ENCODE peak calls at places on chromosome 12, in seven cellular contexts. E is transverse colon, L is adrenal gland, Z is gastrocnemius medialis, O is spleen, N is A549, V is HCT116. B is an unnamed sample.

GRCh38 chr12:29534935-29535334 is 37.4 kb upstream of the OVCH1 start:
- DNase-seq in V (no peak), E (no peak), O (no peak), N (no peak), L (no peak), Z (no peak), B (no peak)

GRCh38 chr12:509494-509893 is 49.8 kb downstream of the B4GALNT3 start:
- DNase-seq in E (peak; percentile 30), Z (no peak), N (no peak), O (no peak), V (no peak), L (no peak), B (no peak)

GRCh38 chr12:132158677-132159554 is 14.7 kb downstream of the NOC4L start:
- DNase-seq in E (no peak), N (no peak), V (no peak), O (peak; percentile 41), Z (no peak), L (no peak), B (no peak)

GRCh38 chr12:119307747-119308146 is 26.8 kb upstream of the CCDC60 start:
- DNase-seq in V (no peak), L (no peak), O (no peak), E (no peak), N (no peak), Z (no peak), B (no peak)

GRCh38 chr12:70686299-70686698 is 49.1 kb upstream of the PTPRB start:
- DNase-seq in L (no peak), V (no peak), E (no peak), N (no peak), O (no peak), Z (no peak), B (no peak)

GRCh38 chr12:58395470-58395869 is 454.1 kb downstream of the ATP23 start:
- DNase-seq in O (no peak), V (peak; percentile 26), L (no peak), N (no peak), Z (no peak), E (no peak), B (no peak)

GRCh38 chr12:26126340-26127284 is 1.8 kb upstream of the BHLHE41 start:
- DNase-seq in O (peak; percentile 93), V (no peak), Z (peak; percentile 89), E (peak; percentile 87), L (peak; percentile 92), N (peak; percentile 80), B (peak; percentile 75)

GRCh38 chr12:54977155-54977554 is 7.4 kb downstream of the TESPA1 start:
- DNase-seq in Z (no peak), O (no peak), V (no peak), L (no peak), E (no peak), N (no peak), B (no peak)

GRCh38 chr12:12506541-12506940 is 56.1 kb downstream of the DUSP16 start:
- DNase-seq in E (no peak), Z (no peak), O (no peak), L (no peak), V (no peak), N (no peak), B (no peak)

GRCh38 chr12:112167728-112168525 is 42.6 kb downstream of the TRAFD1 start:
- DNase-seq in L (no peak), V (no peak), E (no peak), O (peak; percentile 59), Z (no peak), N (no peak), B (no peak)

GRCh38 chr12:119375619-119376018 is 41.1 kb downstream of the CCDC60 start:
- DNase-seq in L (no peak), Z (no peak), N (no peak), O (no peak), V (no peak), E (no peak), B (peak; percentile 15)

GRCh38 chr12:92926549-92926948 is 2.5 kb downstream of the EEA1 start:
- DNase-seq in O (no peak), Z (no peak), L (no peak), E (no peak), N (no peak), V (no peak), B (no peak)

GRCh38 chr12:2791086-2791485 is 3.7 kb upstream of the FKBP4 start:
- DNase-seq in N (no peak), O (no peak), E (no peak), Z (no peak), V (no peak), L (no peak), B (no peak)

GRCh38 chr12:99605-100004 is 33.0 kb downstream of the IQSEC3 start:
- DNase-seq in V (no peak), E (no peak), N (no peak), O (no peak), Z (no peak), L (no peak), B (no peak)

GRCh38 chr12:12018454-12018853 is 52.3 kb upstream of the BCL2L14 start:
- DNase-seq in O (no peak), V (no peak), L (no peak), E (no peak), N (no peak), Z (no peak), B (no peak)

GRCh38 chr12:54882074-54882473 is 27.8 kb downstream of the MUCL1 start:
- DNase-seq in E (no peak), Z (no peak), V (no peak), L (no peak), O (no peak), N (no peak), B (no peak)

GRCh38 chr12:104190151-104190550 is 25.4 kb upstream of the TXNRD1 start:
- DNase-seq in N (no peak), Z (no peak), V (no peak), L (no peak), E (no peak), O (no peak), B (no peak)

GRCh38 chr12:106672308-106673085 is 89.7 kb downstream of the RFX4 start:
- DNase-seq in V (no peak), N (no peak), E (no peak), Z (no peak), L (no peak), O (no peak), B (peak; percentile 25)

DNA sequence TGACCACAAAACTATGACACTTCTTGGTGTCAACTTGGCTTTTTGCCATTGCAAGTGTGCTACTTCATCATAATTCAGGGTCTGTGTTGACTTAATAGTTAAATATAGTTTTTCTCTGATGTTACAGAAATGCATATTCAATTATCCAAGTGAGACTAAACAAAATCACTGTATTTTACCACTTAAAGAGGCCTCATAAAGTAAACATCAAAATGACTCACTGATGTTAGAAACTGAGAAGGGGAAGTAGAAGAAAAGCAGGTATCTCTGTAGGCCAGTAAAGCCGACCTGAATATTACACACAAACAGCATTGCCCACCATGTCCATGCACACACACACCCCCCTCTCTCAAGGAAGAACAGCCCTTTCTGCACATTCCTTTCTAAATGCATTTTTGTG is 55.4 kb downstream of the RPAP3 start:
- DNase-seq in Z (no peak), O (no peak), N (no peak), V (no peak), L (no peak), E (no peak), B (no peak)
- TF ChIP-seq POLR2A in Z (no peak), O (no peak), N (no peak), V (no peak), L (no peak), E (no peak), B (no peak)

GRCh38 chr12:49092086-49092815 is 2.4 kb downstream of the DHH start:
- DNase-seq in L (peak; percentile 48), O (peak; percentile 77), Z (no peak), N (peak; percentile 68), E (no peak), V (no peak), B (no peak)

GRCh38 chr12:49089831-49090773 is 4.5 kb downstream of the DHH start:
- DNase-seq in L (peak; percentile 55), Z (no peak), E (no peak), V (no peak), O (peak; percentile 87), N (peak; percentile 72), B (no peak)

GRCh38 chr12:49091056-49091835 is 3.4 kb downstream of the DHH start:
- DNase-seq in O (peak; percentile 70), L (no peak), E (no peak), Z (no peak), V (no peak), N (no peak), B (no peak)

GRCh38 chr12:49092816-49093406 is 1.7 kb downstream of the DHH start:
- DNase-seq in V (no peak), L (no peak), Z (no peak), N (no peak), E (no peak), O (no peak), B (no peak)

DNA sequence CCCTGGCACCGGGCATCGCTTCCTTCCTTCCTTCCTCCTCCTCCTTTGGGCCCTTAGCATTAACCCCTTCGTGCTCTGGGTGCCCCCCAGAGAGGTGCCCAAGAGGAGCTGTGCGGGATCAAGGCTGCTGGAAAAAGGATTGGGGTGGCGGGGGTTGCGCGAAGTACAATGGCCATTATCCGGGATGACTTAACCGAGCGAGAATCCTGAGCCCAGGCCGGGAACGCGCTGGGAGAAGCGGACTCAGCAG is 2.8 kb downstream of the DHH start:
- DNase-seq in V (no peak), E (no peak), O (no peak), N (no peak), Z (no peak), L (no peak), B (no peak)
- H3K4me3 ChIP-seq in V (no peak overlapping the region), E (peak overlapping the region; percentile 34), O (peak overlapping the region; percentile 14), N (peak overlapping the region; percentile 27), Z (peak overlapping the region; percentile 10), L (peak overlapping the region; percentile 50), B (no peak overlapping the region)

GRCh38 chr12:63782466-63782865 is 2.8 kb downstream of the RXYLT1 start:
- DNase-seq in V (no peak), Z (no peak), E (no peak), L (no peak), O (no peak), N (no peak), B (no peak)

GRCh38 chr12:63779498-63780481 is at the start of gene RXYLT1:
- DNase-seq in L (peak; percentile 86), E (peak; percentile 90), Z (peak; percentile 74), V (peak; percentile 52), N (peak; percentile 85), O (peak; percentile 96), B (peak; percentile 70)
- TF ChIP-seq CTCF in L (no peak), E (no peak), Z (no peak), V (no peak), N (no peak), O (peak; percentile 39), B (no peak)

GRCh38 chr12:68367136-68367535 is 35.0 kb upstream of the MDM1 start:
- DNase-seq in Z (no peak), V (no peak), N (no peak), E (no peak), L (no peak), O (no peak), B (no peak)

GRCh38 chr12:68367903-68368302 is 35.7 kb upstream of the MDM1 start:
- DNase-seq in O (no peak), E (no peak), V (no peak), L (no peak), Z (no peak), N (peak; percentile 61), B (no peak)

GRCh38 chr12:68361953-68362352 is 29.8 kb upstream of the MDM1 start:
- DNase-seq in E (no peak), V (no peak), Z (no peak), L (no peak), N (no peak), O (no peak), B (no peak)

GRCh38 chr12:68368332-68368731 is 36.2 kb upstream of the MDM1 start:
- DNase-seq in V (no peak), N (peak; percentile 24), Z (no peak), O (no peak), L (no peak), E (no peak), B (no peak)

GRCh38 chr12:68364893-68365725 is 32.9 kb upstream of the MDM1 start:
- DNase-seq in O (peak; percentile 96), Z (peak; percentile 72), E (peak; percentile 92), L (peak; percentile 94), V (peak; percentile 57), N (peak; percentile 96), B (peak; percentile 88)
- TF ChIP-seq POLR2A in O (peak; percentile 25), Z (no peak), E (peak; percentile 48), L (peak; percentile 41), V (peak; percentile 62), N (peak; percentile 88), B (no peak)

B was measured in lower leg skin.